ENCODE peak calls at places on chromosomes 2 and 18, in ten cellular contexts. One of them, this sample, is unnamed.

GRCh38 chr2:113283704-113284284 is 5.1 kb upstream of the PAX8 start:
- DNase-seq in gastrocnemius medialis: no peak
- DNase-seq in activated naive CD4-positive, alpha-beta T cell treated with anti-CD3 and anti-CD28 coated beads, Interleukin-2, amount 50 U/mL, for 72 hours: no peak
- DNase-seq in activated T-helper 1 cell treated with anti-CD3 and anti-CD28 coated beads, Interleukin-12 subunit alpha, Interleukin-12 subunit beta, Interleukin-2, Interleukin-4 antibody, amounts not matched to agents 30 ng/mL and 10 ng/mL and 1 ng/mL, durations not matched to agents 14 hours and 24 hours and 36 hours: no peak
- DNase-seq in psoas muscle: peak
- DNase-seq in fibroblast of lung: peak
- DNase-seq in colonic mucosa: peak
- DNase-seq in HT-29: peak
- DNase-seq in M059J: peak
- DNase-seq in HTR-8/SVneo: peak
- DNase-seq in this sample: peak

GRCh38 chr2:51681854-51682253 is 649.9 kb upstream of the NRXN1 start:
- DNase-seq in gastrocnemius medialis: no peak
- DNase-seq in activated naive CD4-positive, alpha-beta T cell treated with anti-CD3 and anti-CD28 coated beads, Interleukin-2, amount 50 U/mL, for 72 hours: no peak
- DNase-seq in activated T-helper 1 cell treated with anti-CD3 and anti-CD28 coated beads, Interleukin-12 subunit alpha, Interleukin-12 subunit beta, Interleukin-2, Interleukin-4 antibody, amounts not matched to agents 30 ng/mL and 10 ng/mL and 1 ng/mL, durations not matched to agents 14 hours and 24 hours and 36 hours: no peak
- DNase-seq in psoas muscle: no peak
- DNase-seq in fibroblast of lung: no peak
- DNase-seq in colonic mucosa: no peak
- DNase-seq in HT-29: no peak
- DNase-seq in M059J: no peak
- DNase-seq in HTR-8/SVneo: no peak
- DNase-seq in this sample: no peak

GRCh38 chr2:112143150-112143549 is 5.0 kb downstream of the FBLN7 start:
- DNase-seq in gastrocnemius medialis: no peak
- DNase-seq in activated naive CD4-positive, alpha-beta T cell treated with anti-CD3 and anti-CD28 coated beads, Interleukin-2, amount 50 U/mL, for 72 hours: no peak
- DNase-seq in activated T-helper 1 cell treated with anti-CD3 and anti-CD28 coated beads, Interleukin-12 subunit alpha, Interleukin-12 subunit beta, Interleukin-2, Interleukin-4 antibody, amounts not matched to agents 30 ng/mL and 10 ng/mL and 1 ng/mL, durations not matched to agents 14 hours and 24 hours and 36 hours: no peak
- DNase-seq in psoas muscle: no peak
- DNase-seq in fibroblast of lung: no peak
- DNase-seq in colonic mucosa: no peak
- DNase-seq in HT-29: no peak
- DNase-seq in M059J: no peak
- DNase-seq in HTR-8/SVneo: no peak
- DNase-seq in this sample: no peak

GRCh38 chr2:96092580-96092877 is 23.8 kb downstream of the ADRA2B start:
- DNase-seq in gastrocnemius medialis: no peak
- DNase-seq in activated naive CD4-positive, alpha-beta T cell treated with anti-CD3 and anti-CD28 coated beads, Interleukin-2, amount 50 U/mL, for 72 hours: no peak
- DNase-seq in activated T-helper 1 cell treated with anti-CD3 and anti-CD28 coated beads, Interleukin-12 subunit alpha, Interleukin-12 subunit beta, Interleukin-2, Interleukin-4 antibody, amounts not matched to agents 30 ng/mL and 10 ng/mL and 1 ng/mL, durations not matched to agents 14 hours and 24 hours and 36 hours: no peak
- DNase-seq in psoas muscle: no peak
- DNase-seq in fibroblast of lung: no peak
- DNase-seq in colonic mucosa: peak
- DNase-seq in HT-29: no peak
- DNase-seq in M059J: no peak
- DNase-seq in HTR-8/SVneo: no peak
- DNase-seq in this sample: no peak

GRCh38 chr2:28338046-28338753 is 54.5 kb upstream of the FOSL2 start:
- DNase-seq in gastrocnemius medialis: peak
- DNase-seq in activated naive CD4-positive, alpha-beta T cell treated with anti-CD3 and anti-CD28 coated beads, Interleukin-2, amount 50 U/mL, for 72 hours: no peak
- DNase-seq in activated T-helper 1 cell treated with anti-CD3 and anti-CD28 coated beads, Interleukin-12 subunit alpha, Interleukin-12 subunit beta, Interleukin-2, Interleukin-4 antibody, amounts not matched to agents 30 ng/mL and 10 ng/mL and 1 ng/mL, durations not matched to agents 14 hours and 24 hours and 36 hours: no peak
- DNase-seq in psoas muscle: peak
- DNase-seq in fibroblast of lung: peak
- DNase-seq in colonic mucosa: peak
- DNase-seq in HT-29: no peak
- DNase-seq in M059J: peak
- DNase-seq in HTR-8/SVneo: no peak
- DNase-seq in this sample: peak

GRCh38 chr18:9787716-9788115 is 79.6 kb downstream of the RAB31 start:
- DNase-seq in gastrocnemius medialis: no peak
- DNase-seq in activated naive CD4-positive, alpha-beta T cell treated with anti-CD3 and anti-CD28 coated beads, Interleukin-2, amount 50 U/mL, for 72 hours: no peak
- DNase-seq in activated T-helper 1 cell treated with anti-CD3 and anti-CD28 coated beads, Interleukin-12 subunit alpha, Interleukin-12 subunit beta, Interleukin-2, Interleukin-4 antibody, amounts not matched to agents 30 ng/mL and 10 ng/mL and 1 ng/mL, durations not matched to agents 14 hours and 24 hours and 36 hours: no peak
- DNase-seq in psoas muscle: no peak
- DNase-seq in fibroblast of lung: peak
- DNase-seq in colonic mucosa: no peak
- DNase-seq in HT-29: no peak
- DNase-seq in M059J: peak
- DNase-seq in HTR-8/SVneo: peak
- DNase-seq in this sample: peak

GRCh38 chr2:1402064-1402463 is 11.2 kb upstream of the TPO start:
- DNase-seq in gastrocnemius medialis: no peak
- DNase-seq in activated naive CD4-positive, alpha-beta T cell treated with anti-CD3 and anti-CD28 coated beads, Interleukin-2, amount 50 U/mL, for 72 hours: no peak
- DNase-seq in activated T-helper 1 cell treated with anti-CD3 and anti-CD28 coated beads, Interleukin-12 subunit alpha, Interleukin-12 subunit beta, Interleukin-2, Interleukin-4 antibody, amounts not matched to agents 30 ng/mL and 10 ng/mL and 1 ng/mL, durations not matched to agents 14 hours and 24 hours and 36 hours: no peak
- DNase-seq in psoas muscle: no peak
- DNase-seq in fibroblast of lung: no peak
- DNase-seq in colonic mucosa: no peak
- DNase-seq in HT-29: no peak
- DNase-seq in M059J: no peak
- DNase-seq in HTR-8/SVneo: no peak
- DNase-seq in this sample: no peak

GRCh38 chr18:69935319-69936190 is 12.1 kb downstream of the CD226 start:
- DNase-seq in gastrocnemius medialis: no peak
- DNase-seq in activated naive CD4-positive, alpha-beta T cell treated with anti-CD3 and anti-CD28 coated beads, Interleukin-2, amount 50 U/mL, for 72 hours: peak
- DNase-seq in activated T-helper 1 cell treated with anti-CD3 and anti-CD28 coated beads, Interleukin-12 subunit alpha, Interleukin-12 subunit beta, Interleukin-2, Interleukin-4 antibody, amounts not matched to agents 30 ng/mL and 10 ng/mL and 1 ng/mL, durations not matched to agents 14 hours and 24 hours and 36 hours: peak
- DNase-seq in psoas muscle: no peak
- DNase-seq in fibroblast of lung: peak
- DNase-seq in colonic mucosa: no peak
- DNase-seq in HT-29: peak
- DNase-seq in M059J: no peak
- DNase-seq in HTR-8/SVneo: no peak
- DNase-seq in this sample: no peak

GRCh38 chr18:6943143-6943542 is 174.5 kb downstream of the LAMA1 start:
- DNase-seq in gastrocnemius medialis: no peak
- DNase-seq in activated naive CD4-positive, alpha-beta T cell treated with anti-CD3 and anti-CD28 coated beads, Interleukin-2, amount 50 U/mL, for 72 hours: no peak
- DNase-seq in activated T-helper 1 cell treated with anti-CD3 and anti-CD28 coated beads, Interleukin-12 subunit alpha, Interleukin-12 subunit beta, Interleukin-2, Interleukin-4 antibody, amounts not matched to agents 30 ng/mL and 10 ng/mL and 1 ng/mL, durations not matched to agents 14 hours and 24 hours and 36 hours: no peak
- DNase-seq in psoas muscle: no peak
- DNase-seq in fibroblast of lung: no peak
- DNase-seq in colonic mucosa: no peak
- DNase-seq in HT-29: no peak
- DNase-seq in M059J: no peak
- DNase-seq in HTR-8/SVneo: no peak
- DNase-seq in this sample: no peak

GRCh38 chr2:198351647-198352046 is 547.3 kb downstream of the PLCL1 start:
- DNase-seq in gastrocnemius medialis: no peak
- DNase-seq in activated naive CD4-positive, alpha-beta T cell treated with anti-CD3 and anti-CD28 coated beads, Interleukin-2, amount 50 U/mL, for 72 hours: no peak
- DNase-seq in activated T-helper 1 cell treated with anti-CD3 and anti-CD28 coated beads, Interleukin-12 subunit alpha, Interleukin-12 subunit beta, Interleukin-2, Interleukin-4 antibody, amounts not matched to agents 30 ng/mL and 10 ng/mL and 1 ng/mL, durations not matched to agents 14 hours and 24 hours and 36 hours: no peak
- DNase-seq in psoas muscle: no peak
- DNase-seq in fibroblast of lung: no peak
- DNase-seq in colonic mucosa: no peak
- DNase-seq in HT-29: no peak
- DNase-seq in M059J: no peak
- DNase-seq in HTR-8/SVneo: no peak
- DNase-seq in this sample: peak

GRCh38 chr2:146388757-146389156 is 1456.1 kb upstream of the ACVR2A start:
- DNase-seq in gastrocnemius medialis: no peak
- DNase-seq in activated naive CD4-positive, alpha-beta T cell treated with anti-CD3 and anti-CD28 coated beads, Interleukin-2, amount 50 U/mL, for 72 hours: no peak
- DNase-seq in activated T-helper 1 cell treated with anti-CD3 and anti-CD28 coated beads, Interleukin-12 subunit alpha, Interleukin-12 subunit beta, Interleukin-2, Interleukin-4 antibody, amounts not matched to agents 30 ng/mL and 10 ng/mL and 1 ng/mL, durations not matched to agents 14 hours and 24 hours and 36 hours: no peak
- DNase-seq in psoas muscle: no peak
- DNase-seq in fibroblast of lung: peak
- DNase-seq in colonic mucosa: no peak
- DNase-seq in HT-29: peak
- DNase-seq in M059J: peak
- DNase-seq in HTR-8/SVneo: no peak
- DNase-seq in this sample: peak

GRCh38 chr2:27920148-27920885 is 29.8 kb downstream of the BABAM2 start:
- DNase-seq in gastrocnemius medialis: no peak
- DNase-seq in activated naive CD4-positive, alpha-beta T cell treated with anti-CD3 and anti-CD28 coated beads, Interleukin-2, amount 50 U/mL, for 72 hours: no peak
- DNase-seq in activated T-helper 1 cell treated with anti-CD3 and anti-CD28 coated beads, Interleukin-12 subunit alpha, Interleukin-12 subunit beta, Interleukin-2, Interleukin-4 antibody, amounts not matched to agents 30 ng/mL and 10 ng/mL and 1 ng/mL, durations not matched to agents 14 hours and 24 hours and 36 hours: no peak
- DNase-seq in psoas muscle: no peak
- DNase-seq in fibroblast of lung: peak
- DNase-seq in colonic mucosa: no peak
- DNase-seq in HT-29: peak
- DNase-seq in M059J: peak
- DNase-seq in HTR-8/SVneo: peak
- DNase-seq in this sample: no peak

GRCh38 chr2:141641462-141641861 is 489.4 kb downstream of the LRP1B start:
- DNase-seq in gastrocnemius medialis: no peak
- DNase-seq in activated naive CD4-positive, alpha-beta T cell treated with anti-CD3 and anti-CD28 coated beads, Interleukin-2, amount 50 U/mL, for 72 hours: no peak
- DNase-seq in activated T-helper 1 cell treated with anti-CD3 and anti-CD28 coated beads, Interleukin-12 subunit alpha, Interleukin-12 subunit beta, Interleukin-2, Interleukin-4 antibody, amounts not matched to agents 30 ng/mL and 10 ng/mL and 1 ng/mL, durations not matched to agents 14 hours and 24 hours and 36 hours: no peak
- DNase-seq in psoas muscle: no peak
- DNase-seq in fibroblast of lung: peak
- DNase-seq in colonic mucosa: no peak
- DNase-seq in HT-29: no peak
- DNase-seq in M059J: no peak
- DNase-seq in HTR-8/SVneo: peak
- DNase-seq in this sample: no peak

GRCh38 chr2:217886720-217887309 is 116.0 kb downstream of the TNS1 start:
- DNase-seq in gastrocnemius medialis: peak
- DNase-seq in activated naive CD4-positive, alpha-beta T cell treated with anti-CD3 and anti-CD28 coated beads, Interleukin-2, amount 50 U/mL, for 72 hours: peak
- DNase-seq in activated T-helper 1 cell treated with anti-CD3 and anti-CD28 coated beads, Interleukin-12 subunit alpha, Interleukin-12 subunit beta, Interleukin-2, Interleukin-4 antibody, amounts not matched to agents 30 ng/mL and 10 ng/mL and 1 ng/mL, durations not matched to agents 14 hours and 24 hours and 36 hours: peak
- DNase-seq in psoas muscle: peak
- DNase-seq in fibroblast of lung: peak
- DNase-seq in colonic mucosa: peak
- DNase-seq in HT-29: peak
- DNase-seq in M059J: peak
- DNase-seq in HTR-8/SVneo: peak
- DNase-seq in this sample: no peak

GRCh38 chr2:119659601-119660342 is 19.2 kb upstream of the TMEM177 start:
- DNase-seq in gastrocnemius medialis: no peak
- DNase-seq in activated naive CD4-positive, alpha-beta T cell treated with anti-CD3 and anti-CD28 coated beads, Interleukin-2, amount 50 U/mL, for 72 hours: no peak
- DNase-seq in activated T-helper 1 cell treated with anti-CD3 and anti-CD28 coated beads, Interleukin-12 subunit alpha, Interleukin-12 subunit beta, Interleukin-2, Interleukin-4 antibody, amounts not matched to agents 30 ng/mL and 10 ng/mL and 1 ng/mL, durations not matched to agents 14 hours and 24 hours and 36 hours: no peak
- DNase-seq in psoas muscle: peak
- DNase-seq in fibroblast of lung: no peak
- DNase-seq in colonic mucosa: peak
- DNase-seq in HT-29: peak
- DNase-seq in M059J: peak
- DNase-seq in HTR-8/SVneo: peak
- DNase-seq in this sample: no peak

GRCh38 chr18:74534150-74534969 is at the start of gene CNDP1:
- DNase-seq in gastrocnemius medialis: no peak
- DNase-seq in activated naive CD4-positive, alpha-beta T cell treated with anti-CD3 and anti-CD28 coated beads, Interleukin-2, amount 50 U/mL, for 72 hours: no peak
- DNase-seq in activated T-helper 1 cell treated with anti-CD3 and anti-CD28 coated beads, Interleukin-12 subunit alpha, Interleukin-12 subunit beta, Interleukin-2, Interleukin-4 antibody, amounts not matched to agents 30 ng/mL and 10 ng/mL and 1 ng/mL, durations not matched to agents 14 hours and 24 hours and 36 hours: no peak
- DNase-seq in psoas muscle: no peak
- DNase-seq in fibroblast of lung: no peak
- DNase-seq in colonic mucosa: no peak
- DNase-seq in HT-29: no peak
- DNase-seq in M059J: no peak
- DNase-seq in HTR-8/SVneo: no peak
- DNase-seq in this sample: no peak

GRCh38 chr2:148794558-148794957 is 80.5 kb upstream of the KIF5C start:
- DNase-seq in gastrocnemius medialis: no peak
- DNase-seq in activated naive CD4-positive, alpha-beta T cell treated with anti-CD3 and anti-CD28 coated beads, Interleukin-2, amount 50 U/mL, for 72 hours: no peak
- DNase-seq in activated T-helper 1 cell treated with anti-CD3 and anti-CD28 coated beads, Interleukin-12 subunit alpha, Interleukin-12 subunit beta, Interleukin-2, Interleukin-4 antibody, amounts not matched to agents 30 ng/mL and 10 ng/mL and 1 ng/mL, durations not matched to agents 14 hours and 24 hours and 36 hours: no peak
- DNase-seq in psoas muscle: no peak
- DNase-seq in fibroblast of lung: peak
- DNase-seq in colonic mucosa: no peak
- DNase-seq in HT-29: no peak
- DNase-seq in M059J: peak
- DNase-seq in HTR-8/SVneo: no peak
- DNase-seq in this sample: peak

GRCh38 chr2:167814881-167815718 is 432.3 kb downstream of the STK39 start:
- DNase-seq in gastrocnemius medialis: no peak
- DNase-seq in activated naive CD4-positive, alpha-beta T cell treated with anti-CD3 and anti-CD28 coated beads, Interleukin-2, amount 50 U/mL, for 72 hours: no peak
- DNase-seq in activated T-helper 1 cell treated with anti-CD3 and anti-CD28 coated beads, Interleukin-12 subunit alpha, Interleukin-12 subunit beta, Interleukin-2, Interleukin-4 antibody, amounts not matched to agents 30 ng/mL and 10 ng/mL and 1 ng/mL, durations not matched to agents 14 hours and 24 hours and 36 hours: no peak
- DNase-seq in psoas muscle: no peak
- DNase-seq in fibroblast of lung: no peak
- DNase-seq in colonic mucosa: no peak
- DNase-seq in HT-29: no peak
- DNase-seq in M059J: no peak
- DNase-seq in HTR-8/SVneo: no peak
- DNase-seq in this sample: no peak

GRCh38 chr2:133377021-133377481 is 191.2 kb downstream of the NCKAP5 start:
- DNase-seq in gastrocnemius medialis: no peak
- DNase-seq in activated naive CD4-positive, alpha-beta T cell treated with anti-CD3 and anti-CD28 coated beads, Interleukin-2, amount 50 U/mL, for 72 hours: no peak
- DNase-seq in activated T-helper 1 cell treated with anti-CD3 and anti-CD28 coated beads, Interleukin-12 subunit alpha, Interleukin-12 subunit beta, Interleukin-2, Interleukin-4 antibody, amounts not matched to agents 30 ng/mL and 10 ng/mL and 1 ng/mL, durations not matched to agents 14 hours and 24 hours and 36 hours: no peak
- DNase-seq in psoas muscle: no peak
- DNase-seq in fibroblast of lung: peak
- DNase-seq in colonic mucosa: no peak
- DNase-seq in HT-29: no peak
- DNase-seq in M059J: peak
- DNase-seq in HTR-8/SVneo: no peak
- DNase-seq in this sample: no peak

GRCh38 chr18:67608171-67608570 is 91.7 kb upstream of the DSEL start:
- DNase-seq in gastrocnemius medialis: no peak
- DNase-seq in activated naive CD4-positive, alpha-beta T cell treated with anti-CD3 and anti-CD28 coated beads, Interleukin-2, amount 50 U/mL, for 72 hours: no peak
- DNase-seq in activated T-helper 1 cell treated with anti-CD3 and anti-CD28 coated beads, Interleukin-12 subunit alpha, Interleukin-12 subunit beta, Interleukin-2, Interleukin-4 antibody, amounts not matched to agents 30 ng/mL and 10 ng/mL and 1 ng/mL, durations not matched to agents 14 hours and 24 hours and 36 hours: no peak
- DNase-seq in psoas muscle: no peak
- DNase-seq in fibroblast of lung: no peak
- DNase-seq in colonic mucosa: no peak
- DNase-seq in HT-29: no peak
- DNase-seq in M059J: no peak
- DNase-seq in HTR-8/SVneo: no peak
- DNase-seq in this sample: no peak

GRCh38 chr2:189477756-189478155 is 36.5 kb downstream of the WDR75 start:
- DNase-seq in gastrocnemius medialis: no peak
- DNase-seq in activated naive CD4-positive, alpha-beta T cell treated with anti-CD3 and anti-CD28 coated beads, Interleukin-2, amount 50 U/mL, for 72 hours: no peak
- DNase-seq in activated T-helper 1 cell treated with anti-CD3 and anti-CD28 coated beads, Interleukin-12 subunit alpha, Interleukin-12 subunit beta, Interleukin-2, Interleukin-4 antibody, amounts not matched to agents 30 ng/mL and 10 ng/mL and 1 ng/mL, durations not matched to agents 14 hours and 24 hours and 36 hours: no peak
- DNase-seq in psoas muscle: no peak
- DNase-seq in fibroblast of lung: no peak
- DNase-seq in colonic mucosa: no peak
- DNase-seq in HT-29: no peak
- DNase-seq in M059J: no peak
- DNase-seq in HTR-8/SVneo: no peak
- DNase-seq in this sample: no peak

GRCh38 chr18:34225218-34225553 is 473 bp upstream of the NOL4 start:
- DNase-seq in gastrocnemius medialis: no peak
- DNase-seq in activated naive CD4-positive, alpha-beta T cell treated with anti-CD3 and anti-CD28 coated beads, Interleukin-2, amount 50 U/mL, for 72 hours: no peak
- DNase-seq in activated T-helper 1 cell treated with anti-CD3 and anti-CD28 coated beads, Interleukin-12 subunit alpha, Interleukin-12 subunit beta, Interleukin-2, Interleukin-4 antibody, amounts not matched to agents 30 ng/mL and 10 ng/mL and 1 ng/mL, durations not matched to agents 14 hours and 24 hours and 36 hours: no peak
- DNase-seq in psoas muscle: no peak
- DNase-seq in fibroblast of lung: no peak
- DNase-seq in colonic mucosa: no peak
- DNase-seq in HT-29: no peak
- DNase-seq in M059J: no peak
- DNase-seq in HTR-8/SVneo: no peak
- DNase-seq in this sample: no peak